ENCODE peak calls at places on chromosomes 11 and 22, in seven cellular contexts. X is fibroblast of pulmonary artery; Y is mesenchymal stem cell; P is mesothelial cell of epicardium; M is SJSA1; K is GM19239; T is effector CD4-positive, alpha-beta T cell. E is an unnamed sample.

GRCh38 chr11:74345420-74345819 is 34.0 kb upstream of the P4HA3 start:
- DNase-seq in X (no peak), Y (no peak), P (no peak), M (no peak), K (no peak), T (no peak), E (no peak)

GRCh38 chr22:26438006-26438405 is 8.9 kb downstream of the ASPHD2 start:
- DNase-seq in X (no peak), Y (no peak), P (no peak), M (no peak), K (no peak), T (no peak), E (no peak)

GRCh38 chr22:49531533-49531895 is 296.2 kb downstream of the BRD1 start:
- DNase-seq in X (no peak), Y (no peak), P (no peak), M (no peak), K (no peak), T (no peak), E (no peak)

GRCh38 chr22:27242474-27242873 is 559.1 kb downstream of the MN1 start:
- DNase-seq in X (no peak), Y (no peak), P (no peak), M (no peak), K (no peak), T (no peak), E (no peak)

GRCh38 chr22:38317995-38318715 is 922 bp upstream of the CSNK1E start:
- DNase-seq in X (peak), Y (peak), P (no peak), M (peak), K (no peak), T (no peak), E (peak)

GRCh38 chr11:46272816-46273427 is 4.5 kb upstream of the CREB3L1 start:
- DNase-seq in X (peak), Y (peak), P (no peak), M (no peak), K (no peak), T (no peak), E (peak)

GRCh38 chr11:93330446-93330984 is at the start of gene DEUP1:
- DNase-seq in X (no peak), Y (peak), P (peak), M (no peak), K (no peak), T (no peak), E (no peak)

GRCh38 chr22:40401532-40401931 is 31.1 kb downstream of the SGSM3 start:
- DNase-seq in X (no peak), Y (no peak), P (no peak), M (no peak), K (no peak), T (peak), E (no peak)

GRCh38 chr22:40345271-40345670 is 1.0 kb upstream of the ADSL start:
- DNase-seq in X (peak), Y (peak), P (no peak), M (no peak), K (no peak), T (peak), E (peak)

GRCh38 chr11:93817426-93818348 is 32.7 kb downstream of the VSTM5 start:
- DNase-seq in X (no peak), Y (no peak), P (no peak), M (no peak), K (no peak), T (no peak), E (no peak)

GRCh38 chr11:74739546-74740270 is 8.5 kb upstream of the CHRDL2 start:
- DNase-seq in X (peak), Y (peak), P (no peak), M (peak), K (peak), T (peak), E (peak)

GRCh38 chr11:45108070-45109064 is 38.1 kb upstream of the PRDM11 start:
- DNase-seq in X (no peak), Y (no peak), P (no peak), M (no peak), K (no peak), T (no peak), E (no peak)

GRCh38 chr22:24450600-24450999 is 23.2 kb downstream of the ADORA2A start:
- DNase-seq in X (no peak), Y (no peak), P (no peak), M (no peak), K (no peak), T (no peak), E (no peak)

GRCh38 chr11:119751281-119752060 is 22.5 kb upstream of the NECTIN1 start:
- DNase-seq in X (no peak), Y (no peak), P (no peak), M (no peak), K (peak), T (no peak), E (no peak)